ENCODE peak calls at places on chromosomes 13 and 19, in four cellular contexts. D, P, U and Q are unnamed samples.

GRCh38 chr13:51623473-51623872 is 39.2 kb downstream of the WDFY2 start:
- DNase-seq in D (no peak), U (no peak), P (no peak), Q (no peak)

GRCh38 chr13:77565635-77566034 is 30.1 kb downstream of the SCEL start:
- DNase-seq in U (peak; percentile 3), D (peak; percentile 12), P (peak; percentile 5), Q (peak; percentile 5)

GRCh38 chr13:23753523-23753922 is 135.7 kb downstream of the MIPEP start:
- DNase-seq in D (no peak), U (peak; percentile 90), P (no peak), Q (no peak)

GRCh38 chr13:113853518-113854237 is 10.2 kb downstream of the GAS6 start:
- DNase-seq in D (no peak), U (no peak), P (peak; percentile 53), Q (no peak)

GRCh38 chr19:29560313-29561075 is 34.7 kb downstream of the VSTM2B start:
- DNase-seq in D (no peak), P (no peak), U (no peak), Q (no peak)

GRCh38 chr19:40612831-40613668 is 11.9 kb downstream of the LTBP4 start:
- DNase-seq in P (peak; percentile 94), U (no peak), D (no peak), Q (no peak)

GRCh38 chr13:24217601-24218281 is 57.2 kb downstream of the SPATA13 start:
- DNase-seq in P (no peak), D (no peak), U (peak; percentile 72), Q (no peak)

GRCh38 chr19:41886761-41887710 is 4.1 kb downstream of the ARHGEF1 start:
- DNase-seq in U (no peak), D (no peak), P (no peak), Q (no peak)

GRCh38 chr19:43820098-43820860 is 6.8 kb upstream of the ZNF283 start:
- DNase-seq in D (no peak), P (no peak), U (no peak), Q (no peak)

GRCh38 chr13:28324181-28324789 is 170.6 kb downstream of the FLT1 start:
- DNase-seq in P (peak; percentile 71), D (peak; percentile 60), U (peak; percentile 50), Q (peak; percentile 12)

GRCh38 chr19:49473868-49474544 is at the start of gene FLT3LG:
- DNase-seq in U (peak; percentile 46), D (no peak), P (peak; percentile 91), Q (no peak)

GRCh38 chr13:114325729-114326128 is 11.4 kb downstream of the CHAMP1 start:
- DNase-seq in U (no peak), D (no peak), P (no peak), Q (no peak)

GRCh38 chr13:27425918-27426630 is 1.7 kb downstream of the GTF3A start:
- DNase-seq in D (peak; percentile 85), P (peak; percentile 60), U (peak; percentile 62), Q (no peak)

GRCh38 chr19:51091895-51092873 is 9.5 kb upstream of the KLK14 start:
- DNase-seq in U (no peak), P (no peak), D (no peak), Q (no peak)

GRCh38 chr19:5817218-5817617 is 12.4 kb downstream of the NRTN start:
- DNase-seq in D (no peak), U (no peak), P (no peak), Q (no peak)

GRCh38 chr19:5821521-5822180 is 16.8 kb downstream of the NRTN start:
- DNase-seq in D (no peak), P (no peak), U (no peak), Q (no peak)

GRCh38 chr19:5820785-5821184 is 15.9 kb downstream of the NRTN start:
- DNase-seq in D (no peak), U (no peak), P (no peak), Q (no peak)

GRCh38 chr19:5822181-5822844 is 17.2 kb downstream of the FUT6 start:
- DNase-seq in P (no peak), D (no peak), U (no peak), Q (no peak)

GRCh38 chr19:5818594-5818993 is 13.7 kb downstream of the NRTN start:
- DNase-seq in D (no peak), U (no peak), P (no peak), Q (no peak)
- TF ChIP-seq TCF7L2 in D (no peak), U (no peak), P (no peak), Q (no peak)

GRCh38 chr13:46232281-46232680 is 20.6 kb downstream of the LRRC63 start:
- DNase-seq in P (no peak), D (no peak), U (no peak), Q (no peak)

DNA sequence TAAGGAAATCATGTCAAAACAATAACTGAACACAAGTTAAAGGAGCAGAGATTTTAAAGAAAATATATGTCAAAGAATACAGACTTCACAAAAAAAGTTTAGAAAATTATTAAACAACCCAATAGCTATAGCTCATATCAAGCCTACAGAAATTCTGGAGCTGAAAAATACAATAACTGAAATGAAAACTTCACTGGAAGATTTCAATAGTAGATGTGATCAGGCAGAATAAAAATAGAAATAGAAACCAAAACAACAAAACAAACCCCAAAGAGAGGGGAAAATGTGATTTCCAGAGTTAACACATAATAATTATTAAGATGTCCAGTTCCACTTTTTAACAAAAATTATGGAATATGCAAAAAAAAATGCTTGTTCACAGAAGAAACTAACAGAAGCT is 23.5 kb downstream of the LRRC63 start:
- DNase-seq in P (no peak), U (no peak), D (no peak), Q (no peak)
- TF ChIP-seq REST in P (no peak), U (no peak), D (no peak), Q (no peak)

DNA sequence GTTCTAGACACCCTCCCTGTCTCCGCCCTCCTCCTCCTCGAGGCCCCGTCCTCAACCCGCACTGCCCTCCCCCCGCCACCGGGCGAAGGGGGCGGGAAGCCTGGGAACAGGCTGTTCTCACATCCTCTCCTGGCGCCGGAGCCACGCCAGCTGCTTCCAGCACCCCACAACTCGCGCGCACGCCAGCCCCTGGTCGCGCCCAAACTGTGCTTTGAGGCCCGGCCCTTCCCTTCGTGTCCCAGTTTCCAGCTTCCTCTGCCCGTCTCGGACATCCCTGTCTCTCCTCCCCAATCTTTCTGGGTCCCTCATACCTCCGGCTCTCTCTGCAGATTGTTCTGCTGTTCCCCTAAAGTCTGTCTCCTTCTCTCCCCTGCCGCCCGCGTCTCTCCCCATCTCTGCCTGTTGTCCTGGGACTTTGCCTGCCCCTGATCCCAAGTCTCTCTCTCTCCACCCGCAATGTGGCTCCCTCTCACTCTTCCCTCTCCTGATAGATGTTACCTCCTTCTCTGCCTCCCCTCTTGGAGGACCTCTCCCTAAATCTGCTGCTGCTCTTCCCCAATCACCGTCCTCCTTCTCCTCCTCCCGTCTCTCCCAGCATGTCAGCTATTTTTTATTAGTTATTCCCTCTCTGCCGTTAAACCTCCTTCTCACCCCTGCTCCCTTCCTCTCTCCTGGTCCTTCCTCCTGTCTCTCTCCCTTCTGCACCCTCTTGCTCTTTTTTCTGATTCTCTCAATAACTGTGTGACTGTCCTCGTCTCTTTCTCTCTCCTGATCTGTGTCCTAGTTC is 14.2 kb downstream of the DPF1 start:
- DNase-seq in D (no peak), U (no peak), P (no peak), Q (no peak)
- TF ChIP-seq POLR2AphosphoS5 in D (no peak), U (no peak), P (no peak), Q (no peak)

DNA sequence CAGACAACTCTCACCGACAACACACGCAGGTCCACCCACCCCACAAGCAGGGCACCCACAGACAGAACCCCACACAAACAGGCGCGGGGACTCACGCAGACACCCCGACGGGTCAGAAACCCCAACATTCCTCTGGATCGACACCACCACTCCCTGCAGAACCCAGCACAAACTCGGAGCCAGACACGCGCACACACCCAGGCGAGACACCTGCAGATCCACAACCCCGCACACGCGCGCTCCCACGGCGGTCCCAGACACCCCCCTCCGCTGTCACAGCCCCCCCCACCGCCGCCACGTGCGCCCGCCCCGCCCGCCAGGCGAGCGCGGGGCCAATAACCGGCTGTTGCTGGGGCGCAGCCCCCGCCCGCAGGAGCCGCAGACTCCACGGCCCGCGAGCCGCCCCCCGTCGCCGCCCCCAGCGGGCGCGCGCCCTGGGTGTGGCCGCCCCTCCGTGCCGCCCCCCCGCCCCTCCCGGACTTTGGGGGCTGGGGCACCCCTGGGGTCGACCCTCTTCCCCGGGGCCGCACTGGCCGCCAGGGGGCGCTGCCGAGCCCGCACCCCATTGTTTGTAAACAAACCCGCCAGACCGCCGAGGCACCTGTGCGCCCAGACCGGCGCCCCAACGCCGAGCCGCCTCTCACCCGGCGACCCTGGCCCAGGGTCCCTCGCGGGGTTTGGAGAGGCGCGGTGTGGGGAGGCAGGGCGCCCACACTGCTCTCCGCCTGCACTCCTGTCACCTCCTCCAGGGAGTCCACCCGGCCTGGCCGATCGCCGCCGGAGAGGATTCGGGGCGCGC is 678 bp downstream of the BBC3 start:
- DNase-seq in P (peak; percentile 84), D (no peak), U (peak; percentile 32), Q (no peak)
- TF ChIP-seq TCF7L2 in P (no peak), D (no peak), U (no peak), Q (no peak)

DNA sequence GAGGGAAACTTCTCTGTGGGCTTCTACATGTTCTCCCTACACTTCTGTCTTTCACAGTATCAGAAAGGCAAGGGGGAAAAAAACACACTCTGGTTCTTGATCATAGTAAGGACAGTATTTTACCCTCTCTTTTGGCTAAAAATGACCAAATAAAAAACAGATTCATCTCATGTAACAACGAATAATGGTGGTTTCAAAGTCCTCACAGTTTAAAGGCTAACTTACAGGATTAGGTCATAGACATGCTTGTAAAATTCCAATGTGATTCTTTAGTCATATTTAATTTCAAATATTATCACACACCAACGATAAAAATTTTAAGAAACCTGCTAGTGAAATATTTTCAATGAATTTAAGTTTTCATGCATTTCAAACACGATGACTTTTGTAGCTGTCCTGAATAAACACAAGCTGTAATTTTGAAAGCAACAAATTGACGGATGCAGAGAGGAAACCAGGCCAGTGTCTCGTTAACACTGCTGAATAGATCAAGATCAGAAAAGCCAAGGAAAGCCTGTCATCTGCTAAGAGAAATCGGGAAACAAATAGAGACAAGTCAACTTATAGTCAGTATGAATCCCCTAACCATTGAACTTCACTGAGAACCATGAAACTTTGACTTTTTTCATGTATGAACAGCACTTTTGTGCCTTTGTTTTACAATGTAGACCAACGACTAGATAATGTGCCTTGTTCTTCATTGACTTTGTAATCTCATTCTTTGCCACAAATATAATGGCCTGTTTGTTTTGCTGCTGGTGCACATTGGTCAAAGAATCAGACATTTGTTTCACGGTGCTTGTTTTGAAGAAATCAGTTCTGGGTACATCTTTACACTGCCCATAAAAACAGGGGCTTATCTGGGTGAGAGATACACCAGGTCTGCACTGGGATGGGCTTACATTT is 22.0 kb downstream of the MBNL2 start:
- DNase-seq in P (no peak), U (peak; percentile 92), D (no peak), Q (no peak)
- TF ChIP-seq REST in P (no peak), U (no peak), D (no peak), Q (no peak)